ENCODE peak calls at places on chromosomes 12 and 14, in six cellular contexts. M is aorta; F is GM23248; N is CD4-positive, alpha-beta T cell; B is GM23338; Z is stomach. I is an unnamed sample.

GRCh38 chr14:38405851-38406630 is 150.1 kb upstream of the CLEC14A start:
- DNase-seq in M (no peak), F (peak; percentile 60), N (no peak), B (peak; percentile 69), Z (no peak), I (peak; percentile 1)

GRCh38 chr14:32648434-32648833 is 290.2 kb upstream of the NPAS3 start:
- DNase-seq in M (no peak), F (peak; percentile 74), N (no peak), B (no peak), Z (no peak), I (no peak)

GRCh38 chr14:33057585-33057984 is 118.9 kb downstream of the NPAS3 start:
- DNase-seq in M (no peak), F (no peak), N (no peak), B (no peak), Z (no peak), I (no peak)

GRCh38 chr12:109275173-109275572 is 33.9 kb downstream of the FOXN4 start:
- DNase-seq in M (no peak), F (no peak), N (no peak), B (no peak), Z (no peak), I (no peak)

GRCh38 chr14:45211295-45211694 is 41.7 kb downstream of the MIS18BP1 start:
- DNase-seq in M (no peak), F (no peak), N (no peak), B (no peak), Z (no peak), I (no peak)

GRCh38 chr12:64497903-64498302 is 46.0 kb downstream of the TBK1 start:
- DNase-seq in M (no peak), F (no peak), N (no peak), B (no peak), Z (no peak), I (no peak)

GRCh38 chr14:87153391-87153790 is 839.6 kb downstream of the GALC start:
- DNase-seq in M (no peak), F (no peak), N (no peak), B (no peak), Z (no peak), I (no peak)

GRCh38 chr12:9244894-9245293 is 36.7 kb upstream of the PZP start:
- DNase-seq in M (no peak), F (peak; percentile 33), N (no peak), B (no peak), Z (no peak), I (no peak)

GRCh38 chr12:116200812-116201211 is 76.7 kb downstream of the MED13L start:
- DNase-seq in M (no peak), F (peak; percentile 82), N (no peak), B (no peak), Z (no peak), I (no peak)

GRCh38 chr14:36091096-36091495 is 85.4 kb downstream of the PTCSC3 start:
- DNase-seq in M (no peak), F (peak; percentile 95), N (no peak), B (no peak), Z (peak; percentile 47), I (peak; percentile 39)

GRCh38 chr12:53115891-53116675 is 12.8 kb downstream of the SOAT2 start:
- DNase-seq in M (no peak), F (no peak), N (no peak), B (no peak), Z (no peak), I (no peak)

GRCh38 chr12:15584366-15585041 is 204.7 kb downstream of the EPS8 start:
- DNase-seq in M (no peak), F (peak; percentile 77), N (peak; percentile 7), B (peak; percentile 74), Z (no peak), I (no peak)

GRCh38 chr12:9872743-9873142 is 3.6 kb upstream of the CLEC2B start:
- DNase-seq in M (no peak), F (no peak), N (no peak), B (no peak), Z (no peak), I (no peak)

GRCh38 chr12:3453947-3454675 is 36.9 kb upstream of the PRMT8 start:
- DNase-seq in M (no peak), F (peak; percentile 74), N (no peak), B (peak; percentile 29), Z (no peak), I (peak; percentile 43)

GRCh38 chr14:105173901-105174894 is 5.6 kb upstream of the JAG2 start:
- DNase-seq in M (no peak), F (no peak), N (peak; percentile 21), B (no peak), Z (no peak), I (no peak)

GRCh38 chr14:34374998-34375740 is 86.9 kb downstream of the SPTSSA start:
- DNase-seq in M (no peak), F (peak; percentile 26), N (no peak), B (no peak), Z (no peak), I (no peak)

GRCh38 chr12:53076461-53076860 is 2.7 kb downstream of the SPRYD3 start:
- DNase-seq in M (peak; percentile 26), F (no peak), N (no peak), B (no peak), Z (no peak), I (no peak)

GRCh38 chr12:113092478-113093408 is 36.2 kb downstream of the DTX1 start:
- DNase-seq in M (no peak), F (peak; percentile 22), N (no peak), B (peak; percentile 95), Z (peak; percentile 68), I (no peak)

GRCh38 chr14:24284501-24285035 is 13.2 kb upstream of the RABGGTA start:
- DNase-seq in M (no peak), F (no peak), N (no peak), B (no peak), Z (no peak), I (no peak)

DNA sequence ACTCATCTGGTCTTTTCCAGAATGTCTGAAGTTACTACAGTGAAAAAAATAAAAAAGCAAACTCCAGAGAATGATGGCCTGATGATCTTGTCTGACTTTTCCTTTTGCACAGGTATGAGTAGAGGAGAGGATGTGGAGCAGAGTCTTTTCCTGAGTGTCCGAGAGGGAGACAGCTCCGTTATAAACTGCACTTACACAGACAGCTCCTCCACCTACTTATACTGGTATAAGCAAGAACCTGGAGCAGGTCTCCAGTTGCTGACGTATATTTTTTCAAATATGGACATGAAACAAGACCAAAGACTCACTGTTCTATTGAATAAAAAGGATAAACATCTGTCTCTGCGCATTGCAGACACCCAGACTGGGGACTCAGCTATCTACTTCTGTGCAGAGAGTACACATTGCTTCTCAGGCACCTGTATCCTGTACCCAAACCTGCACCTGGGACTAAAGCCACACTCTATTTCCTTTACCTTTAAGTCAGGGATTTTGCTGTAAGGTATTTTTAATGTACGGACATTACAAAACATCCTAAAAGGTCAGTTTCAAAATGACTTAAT is 75.8 kb upstream of the OR4E1 start:
- DNase-seq in M (no peak), F (no peak), N (no peak), B (no peak), Z (no peak), I (no peak)
- H3K27ac ChIP-seq in M (no peak overlapping the region), F (no peak overlapping the region), N (no peak overlapping the region), B (no peak overlapping the region), Z (no peak overlapping the region), I (no peak overlapping the region)

DNA sequence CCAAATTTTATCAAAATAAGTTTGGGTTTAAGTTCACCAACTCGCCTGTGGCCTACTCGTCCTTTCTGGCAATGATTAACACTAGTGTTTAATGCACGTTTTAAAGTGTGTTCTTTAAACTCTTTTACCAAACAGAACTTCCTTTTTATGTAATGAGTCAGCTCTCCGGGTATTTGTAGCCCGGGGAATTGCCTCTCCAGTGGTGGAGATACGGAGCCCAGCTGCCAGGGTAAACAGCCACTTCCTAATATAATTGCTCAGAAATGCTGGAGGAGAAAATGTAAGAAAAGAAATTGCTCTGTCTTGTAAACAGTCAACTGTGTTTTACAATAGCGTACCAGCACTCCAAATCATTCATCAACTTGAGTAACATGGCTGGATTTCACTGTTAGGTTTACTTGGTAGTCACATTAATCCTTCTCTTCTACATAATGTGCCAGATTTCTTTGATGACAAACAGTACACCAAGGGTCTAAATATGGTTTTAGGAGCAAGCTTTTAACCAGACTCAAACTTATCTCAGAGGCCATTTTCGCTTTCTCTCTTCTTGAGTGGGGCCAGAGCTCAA is 101.1 kb upstream of the SLC38A2 start:
- DNase-seq in M (peak; percentile 83), F (peak; percentile 94), N (no peak), B (no peak), Z (peak; percentile 71), I (peak; percentile 90)
- H3K27ac ChIP-seq in M (peak overlapping the region; percentile 95), F (peak overlapping the region; percentile 68), N (no peak overlapping the region), B (no peak overlapping the region), Z (peak overlapping the region; percentile 86), I (peak overlapping the region; percentile 94)

GRCh38 chr14:97253756-97254155 is 456.6 kb downstream of the VRK1 start:
- DNase-seq in M (no peak), F (no peak), N (no peak), B (no peak), Z (no peak), I (no peak)
- H3K27ac ChIP-seq in M (no peak overlapping the region), F (no peak overlapping the region), N (no peak overlapping the region), B (no peak overlapping the region), Z (no peak overlapping the region), I (no peak overlapping the region)

GRCh38 chr12:111925171-111925570 is 83.1 kb downstream of the MAPKAPK5 start:
- DNase-seq in M (no peak), F (no peak), N (no peak), B (no peak), Z (no peak), I (no peak)

GRCh38 chr12:111927346-111927745 is 85.3 kb downstream of the MAPKAPK5 start:
- DNase-seq in M (no peak), F (no peak), N (no peak), B (no peak), Z (no peak), I (no peak)

GRCh38 chr12:111932241-111932640 is 80.7 kb downstream of the TMEM116 start:
- DNase-seq in M (no peak), F (no peak), N (no peak), B (no peak), Z (no peak), I (no peak)

GRCh38 chr12:111926631-111927030 is 84.6 kb downstream of the MAPKAPK5 start:
- DNase-seq in M (no peak), F (no peak), N (no peak), B (no peak), Z (no peak), I (no peak)
- H3K27ac ChIP-seq in M (no peak overlapping the region), F (no peak overlapping the region), N (no peak overlapping the region), B (no peak overlapping the region), Z (no peak overlapping the region), I (no peak overlapping the region)

GRCh38 chr12:54998958-54999510 is 14.5 kb upstream of the TESPA1 start:
- DNase-seq in M (no peak), F (no peak), N (no peak), B (no peak), Z (no peak), I (no peak)
- H3K27ac ChIP-seq in M (no peak overlapping the region), F (no peak overlapping the region), N (no peak overlapping the region), B (no peak overlapping the region), Z (no peak overlapping the region), I (no peak overlapping the region)

GRCh38 chr14:55609681-55610080 is 29.7 kb downstream of the KTN1 start:
- DNase-seq in M (no peak), F (peak; percentile 71), N (no peak), B (peak; percentile 56), Z (no peak), I (no peak)
- H3K27ac ChIP-seq in M (no peak overlapping the region), F (peak overlapping the region; percentile 38), N (no peak overlapping the region), B (peak overlapping the region; percentile 83), Z (no peak overlapping the region), I (no peak overlapping the region)

I was measured in brain microvascular endothelial cell.